ENCODE peak calls at places on chromosomes 11 and 22, in eight cellular contexts. V, I, L, Z, Y, G, J and K are unnamed samples.

GRCh38 chr11:126474888-126475626 is 119.6 kb downstream of the ST3GAL4 start:
- DNase-seq in V (no peak), I (no peak), L (no peak), Z (no peak), Y (no peak), G (peak; percentile 71), J (no peak), K (no peak)

GRCh38 chr11:20070459-20070858 is 89.8 kb downstream of the DBX1 start:
- DNase-seq in V (no peak), I (no peak), L (no peak), Z (no peak), Y (no peak), G (no peak), J (no peak), K (no peak)

GRCh38 chr22:43832393-43833265 is 20.5 kb upstream of the EFCAB6 start:
- DNase-seq in V (no peak), I (no peak), L (no peak), Z (no peak), Y (no peak), G (no peak), J (no peak), K (peak; percentile 13)

GRCh38 chr22:30436196-30436595 is 10.6 kb downstream of the MTFP1 start:
- DNase-seq in V (no peak), I (peak; percentile 25), L (no peak), Z (no peak), Y (no peak), G (no peak), J (no peak), K (no peak)

GRCh38 chr11:64970731-64971151 is 1.2 kb downstream of the MAJIN start:
- DNase-seq in V (peak; percentile 68), I (peak; percentile 98), L (no peak), Z (no peak), Y (no peak), G (no peak), J (no peak), K (no peak)

GRCh38 chr11:6099577-6099976 is 7.9 kb upstream of the OR56B4 start:
- DNase-seq in V (no peak), I (no peak), L (no peak), Z (no peak), Y (no peak), G (no peak), J (no peak), K (no peak)

GRCh38 chr22:27019827-27020226 is 362.4 kb downstream of the MIAT start:
- DNase-seq in V (peak; percentile 48), I (peak; percentile 4), L (no peak), Z (no peak), Y (no peak), G (no peak), J (no peak), K (no peak)

GRCh38 chr11:40247023-40247422 is 1212.4 kb downstream of the LRRC4C start:
- DNase-seq in V (no peak), I (no peak), L (no peak), Z (no peak), Y (peak; percentile 11), G (no peak), J (no peak), K (no peak)

GRCh38 chr11:18264035-18264434 is 2.0 kb upstream of the SAA1 start:
- DNase-seq in V (no peak), I (no peak), L (no peak), Z (no peak), Y (no peak), G (no peak), J (no peak), K (no peak)

GRCh38 chr11:70243912-70244652 is 26.4 kb upstream of the PPFIA1 start:
- DNase-seq in V (no peak), I (peak; percentile 48), L (no peak), Z (no peak), Y (no peak), G (no peak), J (no peak), K (no peak)

GRCh38 chr11:78041843-78042455 is 18.9 kb upstream of the KCTD14 start:
- DNase-seq in V (no peak), I (no peak), L (no peak), Z (no peak), Y (no peak), G (no peak), J (no peak), K (no peak)

GRCh38 chr11:74683279-74683871 is 47.9 kb downstream of the CHRDL2 start:
- DNase-seq in V (peak; percentile 15), I (no peak), L (no peak), Z (no peak), Y (peak; percentile 64), G (no peak), J (no peak), K (peak; percentile 36)

GRCh38 chr11:3121931-3122774 is 43.0 kb downstream of the OSBPL5 start:
- DNase-seq in V (no peak), I (no peak), L (no peak), Z (no peak), Y (no peak), G (no peak), J (no peak), K (no peak)

GRCh38 chr22:41178425-41178975 is 26.6 kb upstream of the L3MBTL2 start:
- DNase-seq in V (no peak), I (no peak), L (no peak), Z (no peak), Y (no peak), G (no peak), J (no peak), K (no peak)

GRCh38 chr11:10770626-10771254 is 19.7 kb downstream of the CTR9 start:
- DNase-seq in V (peak; percentile 67), I (peak; percentile 51), L (peak; percentile 62), Z (no peak), Y (peak; percentile 64), G (peak; percentile 72), J (no peak), K (peak; percentile 71)

GRCh38 chr22:29470159-29470855 is 9.7 kb upstream of the NEFH start:
- DNase-seq in V (peak; percentile 92), I (peak; percentile 76), L (no peak), Z (peak; percentile 58), Y (peak; percentile 94), G (peak; percentile 62), J (peak; percentile 84), K (peak; percentile 95)

GRCh38 chr22:17910561-17911311 is 113.6 kb downstream of the MICAL3 start:
- DNase-seq in V (no peak), I (peak; percentile 77), L (peak; percentile 82), Z (no peak), Y (peak; percentile 71), G (peak; percentile 86), J (no peak), K (peak; percentile 62)

GRCh38 chr11:105713696-105714095 is 103.8 kb downstream of the GRIA4 start:
- DNase-seq in V (no peak), I (no peak), L (no peak), Z (no peak), Y (no peak), G (no peak), J (no peak), K (no peak)

GRCh38 chr11:69419662-69420061 is 61.8 kb upstream of the LINC01488 start:
- DNase-seq in V (no peak), I (no peak), L (no peak), Z (no peak), Y (no peak), G (no peak), J (no peak), K (no peak)

GRCh38 chr22:19943665-19944026 is 2.0 kb upstream of the TXNRD2 start:
- DNase-seq in V (no peak), I (no peak), L (no peak), Z (no peak), Y (no peak), G (peak; percentile 83), J (no peak), K (no peak)
- TF ChIP-seq CTCF in V (no peak), I (no peak), L (peak; percentile 47), Z (peak; percentile 8), Y (no peak), G (peak; percentile 13), J (no peak), K (no peak)

GRCh38 chr11:119339581-119340334 is 925 bp downstream of the C1QTNF5 start:
- DNase-seq in V (peak; percentile 71), I (peak; percentile 29), L (peak; percentile 76), Z (no peak), Y (peak; percentile 94), G (peak; percentile 48), J (peak; percentile 86), K (peak; percentile 89)
- TF ChIP-seq CTCF in V (peak; percentile 84), I (peak; percentile 40), L (peak; percentile 89), Z (peak; percentile 60), Y (peak; percentile 94), G (peak; percentile 61), J (peak; percentile 99), K (peak; percentile 99)

DNA sequence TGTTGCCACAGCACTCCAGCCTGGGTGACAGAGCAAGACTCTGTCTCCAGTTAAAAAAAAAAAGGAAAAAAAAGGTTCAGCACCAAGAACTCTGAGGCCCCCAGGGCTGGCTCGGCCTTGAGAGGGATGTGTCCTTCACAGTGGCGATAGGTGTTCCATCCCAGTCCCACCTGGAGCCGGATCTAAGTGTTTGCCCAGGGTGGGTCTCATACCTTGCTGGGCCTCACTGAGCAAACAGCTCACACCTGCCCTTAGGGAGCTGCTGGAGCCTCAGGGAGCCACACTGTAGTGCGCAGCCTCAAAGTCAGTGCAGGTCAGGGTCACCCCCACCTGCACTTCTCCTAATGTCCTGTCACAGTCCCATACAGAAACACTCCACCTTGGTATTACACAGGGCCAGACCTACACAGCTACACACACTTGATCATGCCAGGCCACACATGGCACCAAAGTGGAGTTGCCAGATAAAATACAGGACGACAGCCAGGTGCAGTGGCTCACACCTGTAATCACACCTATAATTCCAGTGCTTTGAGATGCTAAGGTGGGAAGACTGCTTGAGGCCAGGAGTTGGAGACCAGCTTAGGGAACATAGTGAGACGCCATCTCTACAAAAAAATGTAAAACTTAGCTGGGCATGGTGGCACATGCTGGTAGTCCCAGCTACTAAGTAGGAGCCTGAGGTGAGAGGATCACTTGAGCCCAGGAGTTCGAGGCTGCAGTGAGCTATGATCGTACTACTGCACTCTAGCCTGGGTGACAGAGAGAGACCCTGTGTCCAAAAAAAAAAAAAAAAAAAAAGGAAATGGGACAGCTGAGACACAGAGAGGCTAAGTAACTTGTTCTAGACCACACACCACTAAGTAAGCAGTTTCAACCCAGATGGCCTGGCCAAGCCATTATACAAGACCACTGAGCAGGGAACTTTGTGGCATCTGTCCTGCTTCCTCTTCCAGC is 7.3 kb downstream of the STARD10 start:
- DNase-seq in V (peak; percentile 53), I (no peak), L (no peak), Z (no peak), Y (peak; percentile 0), G (no peak), J (no peak), K (no peak)
- TF ChIP-seq CTCF in V (no peak), I (no peak), L (no peak), Z (no peak), Y (no peak), G (no peak), J (no peak), K (no peak)

GRCh38 chr22:25232301-25232700 is 12.9 kb downstream of the CRYBB2 start:
- DNase-seq in V (no peak), I (peak; percentile 80), L (no peak), Z (no peak), Y (no peak), G (peak; percentile 11), J (no peak), K (no peak)

GRCh38 chr22:25236417-25236816 is 17.0 kb downstream of the CRYBB2 start:
- DNase-seq in V (no peak), I (no peak), L (no peak), Z (no peak), Y (no peak), G (no peak), J (no peak), K (no peak)

GRCh38 chr22:25235547-25236290 is 16.3 kb downstream of the CRYBB2 start:
- DNase-seq in V (peak; percentile 95), I (peak; percentile 81), L (peak; percentile 90), Z (peak; percentile 74), Y (peak; percentile 94), G (peak; percentile 80), J (peak; percentile 88), K (peak; percentile 93)

GRCh38 chr22:25237503-25237902 is 18.1 kb downstream of the CRYBB2 start:
- DNase-seq in V (no peak), I (no peak), L (peak; percentile 18), Z (no peak), Y (peak; percentile 30), G (no peak), J (no peak), K (no peak)
- TF ChIP-seq CTCF in V (no peak), I (no peak), L (peak; percentile 27), Z (no peak), Y (no peak), G (no peak), J (no peak), K (no peak)